ENCODE peak calls at places on chromosomes 1 and 21, in four cellular contexts. Q is HS-27A, N is Panc1, X is kidney epithelial cell. W is an unnamed sample.

GRCh38 chr1:208105756-208106155 is 138.4 kb downstream of the PLXNA2 start:
- DNase-seq in N (no peak), Q (no peak), X (no peak), W (no peak)

GRCh38 chr21:45377866-45378257 is 27.1 kb upstream of the COL18A1 start:
- DNase-seq in Q (no peak), X (no peak), N (no peak), W (no peak)

GRCh38 chr1:20633190-20634064 is at the start of gene PINK1:
- DNase-seq in N (peak; percentile 39), X (no peak), Q (peak; percentile 69), W (no peak)

GRCh38 chr1:239112536-239112935 is 273.8 kb upstream of the CHRM3 start:
- DNase-seq in N (no peak), X (no peak), Q (no peak), W (no peak)

GRCh38 chr1:234987415-234988159 is 141.1 kb downstream of the TOMM20 start:
- DNase-seq in Q (no peak), X (no peak), N (no peak), W (no peak)

GRCh38 chr1:152348447-152348846 is 11.4 kb downstream of the FLG2 start:
- DNase-seq in N (no peak), Q (no peak), X (no peak), W (no peak)

GRCh38 chr1:33143698-33144097 is 38.1 kb downstream of the TRIM62 start:
- DNase-seq in Q (peak; percentile 68), X (no peak), N (no peak), W (no peak)

GRCh38 chr1:9912264-9912936 is 2.3 kb upstream of the CTNNBIP1 start:
- DNase-seq in X (no peak), N (no peak), Q (no peak), W (no peak)

GRCh38 chr1:5575396-5576110 is 416.7 kb downstream of the NPHP4 start:
- DNase-seq in Q (no peak), N (no peak), X (no peak), W (no peak)

GRCh38 chr1:184748767-184749166 is 5.9 kb downstream of the EDEM3 start:
- DNase-seq in X (no peak), N (no peak), Q (no peak), W (no peak)

GRCh38 chr21:46180079-46180722 is 4.1 kb downstream of the SPATC1L start:
- DNase-seq in N (no peak), Q (no peak), X (no peak), W (no peak)

GRCh38 chr1:236854602-236854978 is 59.5 kb downstream of the MTR start:
- DNase-seq in X (no peak), N (no peak), Q (no peak), W (no peak)

GRCh38 chr1:27361553-27361952 is 5.2 kb downstream of the MAP3K6 start:
- DNase-seq in Q (no peak), N (no peak), X (no peak), W (no peak)